ENCODE peak calls at places on chromosomes 2 and 18, in eight cellular contexts. Y, T, O, F, R, E, M and I are unnamed samples.
A peak's percentile ranks its signal among the peaks of the same experiment; 100 is the strongest.

GRCh38 chr18:48356909-48357631 is 52.1 kb downstream of the ZBTB7C start:
- DNase-seq in Y (no peak), T (no peak), O (no peak), F (no peak), R (no peak), E (no peak), M (peak; percentile 32), I (no peak)

GRCh38 chr2:9972621-9973445 is 21.3 kb downstream of the GRHL1 start:
- DNase-seq in Y (no peak), T (no peak), O (no peak), F (no peak), R (no peak), E (no peak), M (no peak), I (no peak)

GRCh38 chr2:30022444-30023071 is 101.2 kb upstream of the ALK start:
- DNase-seq in Y (no peak), T (no peak), O (no peak), F (no peak), R (no peak), E (no peak), M (no peak), I (no peak)

GRCh38 chr2:86491088-86491487 is 49.9 kb downstream of the KDM3A start:
- DNase-seq in Y (no peak), T (no peak), O (no peak), F (no peak), R (no peak), E (no peak), M (no peak), I (no peak)

GRCh38 chr18:76721207-76721996 is 101.0 kb upstream of the ZNF236 start:
- DNase-seq in Y (no peak), T (no peak), O (peak; percentile 80), F (peak; percentile 22), R (peak; percentile 33), E (no peak), M (no peak), I (no peak)

GRCh38 chr2:95297088-95297487 is at the start of gene KCNIP3:
- DNase-seq in Y (peak; percentile 46), T (peak; percentile 56), O (no peak), F (no peak), R (no peak), E (no peak), M (peak; percentile 46), I (no peak)

GRCh38 chr2:64820901-64821300 is 167.2 kb upstream of the SERTAD2 start:
- DNase-seq in Y (no peak), T (no peak), O (no peak), F (no peak), R (no peak), E (no peak), M (no peak), I (no peak)

GRCh38 chr18:13871701-13872100 is 43.6 kb downstream of the MC2R start:
- DNase-seq in Y (no peak), T (no peak), O (no peak), F (no peak), R (no peak), E (no peak), M (no peak), I (no peak)

GRCh38 chr2:167334343-167334742 is 446.1 kb downstream of the XIRP2 start:
- DNase-seq in Y (no peak), T (no peak), O (no peak), F (no peak), R (no peak), E (no peak), M (no peak), I (no peak)

GRCh38 chr18:9647496-9648323 is 33.4 kb upstream of the PPP4R1 start:
- DNase-seq in Y (no peak), T (no peak), O (no peak), F (no peak), R (no peak), E (no peak), M (no peak), I (no peak)

GRCh38 chr18:35635171-35635570 is 53.6 kb downstream of the GALNT1 start:
- DNase-seq in Y (no peak), T (no peak), O (no peak), F (no peak), R (no peak), E (no peak), M (no peak), I (no peak)

GRCh38 chr2:141379965-141380624 is 750.7 kb downstream of the LRP1B start:
- DNase-seq in Y (no peak), T (no peak), O (no peak), F (no peak), R (no peak), E (no peak), M (no peak), I (no peak)

GRCh38 chr2:143824796-143825195 is 695.1 kb downstream of the ZEB2 start:
- DNase-seq in Y (no peak), T (no peak), O (no peak), F (no peak), R (no peak), E (no peak), M (no peak), I (no peak)

GRCh38 chr2:241680827-241681599 is 5.6 kb downstream of the DTYMK start:
- DNase-seq in Y (no peak), T (no peak), O (no peak), F (no peak), R (no peak), E (no peak), M (no peak), I (no peak)

GRCh38 chr18:23958036-23958435 is 56.5 kb upstream of the TTC39C start:
- DNase-seq in Y (peak; percentile 9), T (peak; percentile 18), O (no peak), F (no peak), R (no peak), E (no peak), M (no peak), I (no peak)

GRCh38 chr2:37456479-37456878 is 112.0 kb downstream of the QPCT start:
- DNase-seq in Y (no peak), T (no peak), O (peak; percentile 51), F (peak; percentile 10), R (peak; percentile 1), E (no peak), M (no peak), I (no peak)

GRCh38 chr2:73281244-73281643 is 3.0 kb downstream of the FBXO41 start:
- DNase-seq in Y (no peak), T (no peak), O (no peak), F (no peak), R (no peak), E (no peak), M (no peak), I (no peak)

GRCh38 chr2:108621087-108621559 is 86.9 kb downstream of the LIMS1 start:
- DNase-seq in Y (no peak), T (no peak), O (peak; percentile 74), F (peak; percentile 58), R (peak; percentile 53), E (peak; percentile 55), M (peak; percentile 76), I (no peak)

GRCh38 chr2:209476367-209477191 is 52.7 kb downstream of the MAP2 start:
- DNase-seq in Y (no peak), T (peak; percentile 10), O (no peak), F (no peak), R (no peak), E (no peak), M (no peak), I (peak; percentile 47)

GRCh38 chr2:240966906-240967680 is 31.3 kb upstream of the SNED1 start:
- DNase-seq in Y (no peak), T (no peak), O (no peak), F (no peak), R (no peak), E (no peak), M (peak; percentile 54), I (no peak)

GRCh38 chr2:231126123-231126522 is 1.3 kb upstream of the HTR2B start:
- DNase-seq in Y (no peak), T (no peak), O (no peak), F (no peak), R (no peak), E (no peak), M (no peak), I (no peak)

GRCh38 chr2:120878970-120879369 is 143.3 kb downstream of the GLI2 start:
- DNase-seq in Y (no peak), T (peak; percentile 22), O (no peak), F (no peak), R (no peak), E (no peak), M (no peak), I (no peak)

GRCh38 chr2:128310094-128310716 is 8.5 kb downstream of the HS6ST1 start:
- DNase-seq in Y (no peak), T (no peak), O (no peak), F (peak; percentile 2), R (no peak), E (no peak), M (peak; percentile 21), I (no peak)

GRCh38 chr18:22199005-22199404 is 29.6 kb downstream of the GATA6 start:
- DNase-seq in Y (no peak), T (no peak), O (no peak), F (no peak), R (no peak), E (no peak), M (no peak), I (no peak)

GRCh38 chr2:100643906-100644501 is 81.2 kb downstream of the PDCL3 start:
- DNase-seq in Y (no peak), T (no peak), O (peak; percentile 73), F (no peak), R (no peak), E (no peak), M (no peak), I (no peak)

GRCh38 chr2:97748397-97748796 is 35.0 kb downstream of the ZAP70 start:
- DNase-seq in Y (no peak), T (no peak), O (peak; percentile 61), F (peak; percentile 43), R (peak; percentile 57), E (peak; percentile 75), M (peak; percentile 91), I (no peak)

GRCh38 chr2:23260621-23261020 is 124.4 kb upstream of the KLHL29 start:
- DNase-seq in Y (no peak), T (no peak), O (no peak), F (no peak), R (no peak), E (no peak), M (no peak), I (no peak)

GRCh38 chr18:48091869-48092497 is 161.5 kb upstream of the SMAD2 start:
- DNase-seq in Y (no peak), T (no peak), O (no peak), F (no peak), R (no peak), E (no peak), M (no peak), I (no peak)